ENCODE peak calls at places on chromosomes 16 and 17, in five cellular contexts. Z is breast epithelium, C is brain microvascular endothelial cell, V is ovary, I is dorsolateral prefrontal cortex. P is an unnamed sample.
A peak's percentile ranks its signal among the peaks of the same experiment; 100 is the strongest.

GRCh38 chr17:17950806-17951205 is 21.4 kb downstream of the TOM1L2 start:
- DNase-seq in C (no peak), I (no peak), V (no peak), Z (no peak), P (no peak)

GRCh38 chr17:9928601-9929341 is 23.7 kb upstream of the RCVRN start:
- DNase-seq in V (peak; percentile 48), C (peak; percentile 24), Z (no peak), I (peak; percentile 68), P (peak; percentile 76)

GRCh38 chr16:88882358-88883030 is 16.0 kb upstream of the PABPN1L start:
- DNase-seq in V (no peak), Z (no peak), I (no peak), C (no peak), P (no peak)

GRCh38 chr16:82736161-82736697 is 109.5 kb downstream of the CDH13 start:
- DNase-seq in C (no peak), Z (no peak), I (no peak), V (no peak), P (no peak)

GRCh38 chr16:19228057-19228456 is 57.5 kb upstream of the CLEC19A start:
- DNase-seq in I (no peak), C (no peak), V (no peak), Z (no peak), P (no peak)

GRCh38 chr16:58366247-58367031 is 25.8 kb upstream of the GINS3 start:
- DNase-seq in V (no peak), I (no peak), Z (no peak), C (peak; percentile 28), P (peak; percentile 1)

GRCh38 chr17:72338847-72339790 is 218.3 kb downstream of the SOX9 start:
- DNase-seq in V (no peak), C (peak; percentile 97), Z (peak; percentile 48), I (no peak), P (peak; percentile 91)

GRCh38 chr16:88815901-88816589 is 4.3 kb upstream of the APRT start:
- DNase-seq in C (no peak), Z (no peak), I (no peak), V (no peak), P (no peak)

GRCh38 chr17:33949100-33949499 is 306.0 kb upstream of the CCL2 start:
- DNase-seq in C (no peak), I (no peak), Z (no peak), V (no peak), P (peak; percentile 2)

GRCh38 chr16:89922884-89923639 is at the start of gene TUBB3:
- DNase-seq in I (peak; percentile 74), Z (no peak), C (peak; percentile 72), V (peak; percentile 72), P (peak; percentile 79)

GRCh38 chr17:79028496-79029326 is 4.7 kb downstream of the C1QTNF1 start:
- DNase-seq in C (no peak), V (peak; percentile 32), Z (no peak), I (peak; percentile 8), P (no peak)

GRCh38 chr17:17448076-17448475 is 28.7 kb upstream of the MED9 start:
- DNase-seq in V (no peak), Z (no peak), I (no peak), C (no peak), P (no peak)

GRCh38 chr16:87705780-87706277 is 60.0 kb downstream of the KLHDC4 start:
- DNase-seq in C (no peak), I (no peak), V (no peak), Z (no peak), P (no peak)

GRCh38 chr16:23146877-23147601 is 2.2 kb downstream of the USP31 start:
- DNase-seq in V (no peak), I (no peak), Z (no peak), C (no peak), P (no peak)

GRCh38 chr16:56776562-56776961 is 46.6 kb downstream of the NUP93 start:
- DNase-seq in V (peak; percentile 58), C (no peak), I (no peak), Z (peak; percentile 26), P (peak; percentile 82)

GRCh38 chr17:78231991-78232759 is 744 bp downstream of the TMEM235 start:
- DNase-seq in Z (no peak), I (no peak), V (no peak), C (no peak), P (no peak)

GRCh38 chr17:77736721-77737120 is 221.8 kb upstream of the TNRC6C start:
- DNase-seq in C (no peak), I (no peak), V (no peak), Z (peak; percentile 12), P (no peak)

GRCh38 chr17:43034623-43035293 is 9.7 kb downstream of the RND2 start:
- DNase-seq in V (no peak), Z (no peak), C (no peak), I (no peak), P (no peak)

GRCh38 chr17:75855310-75856061 is at the start of gene WBP2:
- DNase-seq in Z (peak; percentile 100), C (peak; percentile 100), V (peak; percentile 98), I (peak; percentile 100), P (peak; percentile 100)

GRCh38 chr16:49282690-49283375 is 1.2 kb upstream of the CBLN1 start:
- DNase-seq in Z (no peak), I (no peak), C (no peak), V (no peak), P (no peak)

GRCh38 chr16:57615813-57616212 is 12.6 kb upstream of the ADGRG1 start:
- DNase-seq in Z (no peak), I (no peak), V (no peak), C (no peak), P (no peak)

GRCh38 chr17:64488301-64488700 is 8.6 kb downstream of the POLG2 start:
- DNase-seq in C (no peak), I (no peak), V (no peak), Z (no peak), P (no peak)

GRCh38 chr17:77656054-77656453 is 302.4 kb upstream of the TNRC6C start:
- DNase-seq in C (no peak), V (no peak), Z (no peak), I (no peak), P (no peak)

DNA sequence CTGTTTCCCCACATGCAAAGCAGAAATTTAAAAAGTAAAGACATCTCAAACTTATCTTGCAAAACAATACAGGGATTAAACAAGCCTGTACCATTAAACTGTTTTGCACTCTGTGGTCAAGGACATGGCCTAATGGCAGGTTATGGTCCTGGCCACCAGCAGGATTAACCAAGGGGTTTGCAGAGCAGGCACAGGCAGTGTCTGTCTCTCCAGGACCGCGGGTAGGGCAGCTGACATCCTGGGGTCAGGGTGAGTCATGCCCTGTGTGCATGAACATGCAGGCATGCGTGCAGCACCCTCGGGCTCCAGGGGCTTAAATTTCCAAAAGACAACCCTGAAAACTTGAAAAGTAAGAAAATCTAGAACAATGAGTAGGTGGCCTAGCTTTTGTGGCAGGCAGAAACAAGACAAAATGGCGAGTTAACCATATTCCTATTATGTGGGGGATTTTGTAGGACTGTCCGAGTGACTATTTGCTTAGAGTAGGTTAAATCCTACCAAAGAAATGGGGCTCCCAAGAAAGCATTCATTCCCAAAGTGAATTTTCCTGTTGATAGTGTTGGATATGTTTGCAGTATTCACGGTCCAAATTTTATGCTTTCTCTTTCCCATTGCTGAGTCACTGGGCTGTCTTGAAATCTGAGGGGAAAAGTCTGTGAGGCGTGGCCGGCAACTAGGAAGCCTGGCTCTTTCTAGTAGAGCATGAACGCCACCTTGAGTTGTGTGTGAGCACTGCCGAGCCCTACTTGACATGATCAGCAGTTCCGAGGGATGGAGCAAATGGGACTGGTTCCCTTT is 158.4 kb upstream of the FAM20A start:
- DNase-seq in Z (peak; percentile 86), V (peak; percentile 90), I (peak; percentile 95), C (peak; percentile 94), P (peak; percentile 91)
- TF ChIP-seq CTCF in Z (peak; percentile 91), V (peak; percentile 94), I (peak; percentile 92), C (peak; percentile 97), P (peak; percentile 99)

GRCh38 chr16:4936181-4936990 is 562 bp downstream of the PPL start:
- DNase-seq in I (no peak), V (peak; percentile 63), C (no peak), Z (peak; percentile 57), P (no peak)

GRCh38 chr16:4938683-4939030 is 1.7 kb upstream of the PPL start:
- DNase-seq in V (no peak), C (no peak), I (no peak), Z (no peak), P (peak; percentile 67)

GRCh38 chr16:4936991-4937781 is at the start of gene PPL:
- DNase-seq in C (no peak), V (peak; percentile 75), I (no peak), Z (peak; percentile 92), P (no peak)

GRCh38 chr16:4940719-4941118 is 3.8 kb upstream of the PPL start:
- DNase-seq in C (no peak), I (no peak), V (no peak), Z (no peak), P (no peak)

DNA sequence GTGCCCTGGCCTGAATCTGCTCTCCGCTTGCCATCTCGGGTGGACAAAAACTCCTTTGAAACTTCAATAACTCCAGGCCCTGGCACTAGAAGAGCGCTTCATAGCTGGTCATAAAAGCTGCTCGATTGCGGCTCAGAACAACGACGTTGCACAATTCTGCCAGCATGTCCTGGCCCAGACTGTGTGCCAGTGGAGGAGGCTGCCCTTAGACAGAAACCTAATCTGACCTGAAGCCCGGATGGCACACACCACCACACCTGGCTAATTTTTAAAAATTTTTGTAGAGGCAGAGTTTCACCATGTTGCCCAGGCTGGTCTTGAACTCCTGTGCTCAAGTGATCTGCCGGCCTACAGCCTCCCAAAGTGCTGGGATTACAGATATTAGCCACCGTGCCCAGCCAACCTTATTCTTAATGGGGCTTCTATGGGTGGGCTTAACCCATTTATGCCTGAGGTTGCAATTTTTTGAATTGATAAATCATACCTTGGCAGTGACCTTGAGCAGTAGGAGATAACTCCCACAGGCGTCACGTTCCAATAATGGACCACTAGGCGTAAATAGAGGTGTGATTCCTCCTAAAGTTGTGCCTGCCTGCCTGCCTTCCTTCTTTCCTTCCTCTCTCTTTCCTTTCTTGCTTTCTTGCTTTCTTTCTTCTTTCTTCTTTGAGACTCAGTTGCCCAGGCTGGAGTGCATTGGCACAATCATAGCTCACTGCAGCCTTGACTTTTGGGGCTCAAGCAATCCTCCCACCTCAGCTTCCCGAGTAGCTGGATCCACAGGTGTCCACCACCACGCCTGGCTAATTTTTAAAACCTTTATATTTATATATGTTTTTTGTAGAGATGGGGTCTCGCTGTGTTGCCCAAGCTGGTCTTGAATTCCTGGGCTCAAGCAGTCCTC is 1.1 kb upstream of the PPL start:
- DNase-seq in Z (peak; percentile 88), I (no peak), V (no peak), C (no peak), P (peak; percentile 51)
- H3K4me3 ChIP-seq in Z (peak overlapping the region; percentile 93), I (no peak overlapping the region), V (no peak overlapping the region), C (no peak overlapping the region), P (peak overlapping the region; percentile 20)

GRCh38 chr17:20072692-20072992 is 63.5 kb downstream of the SPECC1 start:
- DNase-seq in C (no peak), Z (no peak), I (no peak), V (no peak), P (no peak)
- TF ChIP-seq CTCF in C (no peak), Z (no peak), I (no peak), V (no peak), P (no peak)

DNA sequence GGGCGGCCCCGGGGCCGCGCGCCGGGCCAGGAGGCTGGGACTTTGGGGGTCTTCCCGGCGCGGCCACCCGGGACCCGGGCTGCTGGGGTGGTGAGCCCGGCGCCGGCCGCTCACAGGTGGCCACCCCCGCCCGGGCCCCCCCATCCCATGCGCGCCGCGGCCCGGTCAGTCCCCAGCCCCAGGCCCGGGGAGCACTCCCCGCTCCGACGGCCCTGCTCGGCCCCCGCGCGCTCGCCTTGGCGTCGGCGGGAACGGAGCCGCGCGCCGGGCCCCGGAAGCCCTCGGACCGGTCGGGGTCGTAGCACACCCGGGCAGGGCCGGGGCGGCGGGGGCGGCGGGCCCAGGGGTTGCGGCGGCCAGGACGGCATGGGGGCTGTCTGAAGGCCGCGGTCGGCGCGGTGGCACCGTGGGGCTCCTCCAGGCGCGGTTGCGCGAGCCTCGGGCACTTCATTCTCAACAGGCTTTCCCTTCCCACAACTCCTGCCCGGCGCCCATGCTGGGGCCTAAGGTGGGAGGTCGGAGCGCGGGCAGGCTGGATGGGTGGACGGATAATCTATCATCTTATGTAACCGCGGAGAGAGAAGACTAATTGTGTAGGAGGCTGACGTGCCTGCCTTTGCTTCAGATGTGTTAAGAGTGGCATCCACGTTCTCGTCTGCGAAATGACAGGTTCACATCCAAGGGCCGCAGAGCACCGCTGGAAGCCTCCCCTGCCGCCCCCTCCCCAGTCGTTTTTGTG is 607 bp downstream of the BAIAP2 start:
- DNase-seq in C (no peak), Z (no peak), V (no peak), I (no peak), P (no peak)
- H3K4me3 ChIP-seq in C (peak overlapping the region; percentile 77), Z (peak overlapping the region; percentile 68), V (peak overlapping the region; percentile 63), I (peak overlapping the region; percentile 67), P (peak overlapping the region; percentile 72)